ENCODE peak calls at places on chromosomes 11 and 22, in ten cellular contexts. J, N, B, O, Y, R, U, M, L and P are unnamed samples.

GRCh38 chr22:50228366-50228765 is 16.5 kb downstream of the TUBGCP6 start:
- DNase-seq in M (no peak), R (no peak), Y (no peak), N (no peak), J (no peak), L (no peak), O (no peak), B (no peak), U (no peak), P (no peak)

GRCh38 chr22:39802682-39803081 is 90.9 kb downstream of the ENTHD1 start:
- DNase-seq in U (no peak), M (no peak), L (no peak), Y (no peak), O (no peak), J (no peak), R (no peak), B (no peak), N (no peak), P (no peak)

GRCh38 chr11:62505112-62505783 is 41.4 kb downstream of the AHNAK start:
- DNase-seq in M (no peak), J (peak; percentile 75), L (no peak), O (no peak), R (peak; percentile 29), U (peak; percentile 46), N (no peak), B (no peak), Y (no peak), P (no peak)

GRCh38 chr11:74479340-74480123 is 12.2 kb upstream of the KCNE3 start:
- DNase-seq in O (no peak), N (no peak), Y (no peak), U (no peak), M (no peak), R (no peak), B (no peak), L (no peak), J (no peak), P (no peak)

GRCh38 chr11:66302656-66303055 is 11.0 kb downstream of the TMEM151A start:
- DNase-seq in L (no peak), R (no peak), M (no peak), U (no peak), N (no peak), O (no peak), Y (no peak), B (no peak), J (no peak), P (no peak)

GRCh38 chr22:46126853-46127385 is 23.4 kb upstream of the PPARA start:
- DNase-seq in M (no peak), R (no peak), N (no peak), L (no peak), Y (no peak), O (no peak), B (no peak), U (no peak), J (no peak), P (no peak)

GRCh38 chr11:32374261-32374711 is 61.1 kb downstream of the WT1 start:
- DNase-seq in Y (peak; percentile 50), O (no peak), B (no peak), R (no peak), J (peak; percentile 40), U (peak; percentile 13), N (no peak), L (no peak), M (peak; percentile 14), P (peak; percentile 62)

GRCh38 chr11:15307600-15307999 is 192.9 kb downstream of the INSC start:
- DNase-seq in R (no peak), B (no peak), L (no peak), M (no peak), O (no peak), Y (no peak), U (no peak), N (no peak), J (peak; percentile 43), P (no peak)

GRCh38 chr11:29129850-29130249 is 887.0 kb downstream of the KCNA4 start:
- DNase-seq in J (no peak), M (no peak), B (no peak), O (no peak), N (no peak), R (no peak), U (no peak), L (no peak), Y (no peak), P (no peak)

GRCh38 chr11:10728779-10729472 is 22.1 kb upstream of the CTR9 start:
- DNase-seq in J (peak; percentile 77), Y (no peak), O (no peak), N (no peak), M (no peak), U (no peak), L (no peak), R (no peak), B (no peak), P (no peak)

GRCh38 chr11:108754901-108755625 is 90.2 kb downstream of the DDX10 start:
- DNase-seq in Y (peak; percentile 20), B (no peak), N (no peak), L (no peak), U (peak; percentile 7), O (no peak), R (no peak), M (no peak), J (no peak), P (no peak)

GRCh38 chr11:120230433-120231071 is 9.4 kb upstream of the POU2F3 start:
- DNase-seq in L (no peak), O (no peak), R (no peak), U (no peak), B (no peak), Y (no peak), N (no peak), J (no peak), M (no peak), P (no peak)

GRCh38 chr11:108593910-108594434 is 404 bp upstream of the EXPH5 start:
- DNase-seq in M (no peak), J (no peak), N (no peak), R (no peak), O (no peak), B (no peak), L (no peak), U (no peak), Y (no peak), P (no peak)

GRCh38 chr22:41752011-41752975 is 48.2 kb upstream of the CCDC134 start:
- DNase-seq in O (no peak), Y (no peak), M (no peak), R (no peak), U (no peak), N (no peak), B (no peak), J (no peak), L (no peak), P (peak; percentile 31)

GRCh38 chr11:31816467-31817053 is 5.4 kb upstream of the PAX6 start:
- DNase-seq in Y (no peak), L (no peak), J (peak; percentile 84), N (no peak), U (no peak), O (no peak), M (no peak), R (no peak), B (no peak), P (no peak)

GRCh38 chr11:8271106-8271886 is 7.6 kb upstream of the LMO1 start:
- DNase-seq in R (no peak), L (no peak), U (no peak), N (no peak), B (no peak), O (no peak), Y (no peak), M (no peak), J (no peak), P (no peak)

GRCh38 chr11:43486141-43486540 is 127.4 kb downstream of the TTC17 start:
- DNase-seq in B (no peak), U (no peak), L (no peak), M (no peak), O (no peak), J (no peak), N (no peak), Y (no peak), R (no peak), P (no peak)

GRCh38 chr22:50719814-50720300 is 18.1 kb upstream of the ACR start:
- DNase-seq in L (no peak), J (peak; percentile 46), U (no peak), M (no peak), N (no peak), Y (no peak), R (no peak), B (no peak), O (no peak), P (no peak)

GRCh38 chr11:83070878-83071640 is 638 bp downstream of the RAB30 start:
- DNase-seq in R (peak; percentile 86), N (no peak), M (peak; percentile 48), Y (peak; percentile 2), B (peak; percentile 41), U (peak; percentile 59), L (peak; percentile 61), O (no peak), J (peak; percentile 76), P (no peak)

GRCh38 chr22:48407256-48407955 is 1420.3 kb downstream of the BRD1 start:
- DNase-seq in N (no peak), O (no peak), U (no peak), J (no peak), R (peak; percentile 38), Y (no peak), L (no peak), M (no peak), B (no peak), P (no peak)

GRCh38 chr22:44003776-44004460 is 20.2 kb upstream of the PARVB start:
- DNase-seq in R (no peak), M (no peak), N (no peak), O (no peak), B (no peak), Y (no peak), L (no peak), J (peak; percentile 32), U (no peak), P (no peak)

GRCh38 chr22:28497188-28497587 is 182.5 kb downstream of the TTC28 start:
- DNase-seq in N (no peak), U (no peak), R (no peak), J (no peak), O (no peak), L (no peak), M (no peak), B (no peak), Y (no peak), P (no peak)

GRCh38 chr11:73268671-73269271 is 3.4 kb upstream of the P2RY6 start:
- DNase-seq in B (no peak), Y (no peak), R (no peak), M (no peak), O (no peak), J (no peak), L (no peak), N (no peak), U (no peak), P (no peak)

GRCh38 chr11:66915046-66915832 is 42.9 kb downstream of the PC start:
- DNase-seq in J (peak; percentile 40), B (no peak), L (peak; percentile 43), R (peak; percentile 44), U (no peak), N (no peak), O (no peak), Y (no peak), M (no peak), P (no peak)

GRCh38 chr11:112610494-112610893 is 349.8 kb upstream of the PLET1 start:
- DNase-seq in O (no peak), Y (no peak), L (no peak), U (no peak), B (no peak), J (no peak), N (no peak), M (no peak), R (no peak), P (no peak)

GRCh38 chr11:45652781-45653180 is 12.6 kb downstream of the CHST1 start:
- DNase-seq in B (no peak), M (no peak), Y (no peak), O (no peak), N (no peak), R (no peak), L (no peak), U (no peak), J (no peak), P (no peak)

GRCh38 chr22:37176464-37177061 is 11.5 kb downstream of the C1QTNF6 start:
- DNase-seq in B (no peak), N (no peak), J (no peak), Y (no peak), L (no peak), U (peak; percentile 83), R (peak; percentile 15), O (no peak), M (no peak), P (no peak)

GRCh38 chr11:135075740-135076139 is 663.7 kb upstream of the B3GAT1 start:
- DNase-seq in J (no peak), N (peak; percentile 66), O (peak; percentile 59), U (peak; percentile 20), R (no peak), M (peak; percentile 57), B (peak; percentile 32), L (no peak), Y (no peak), P (peak; percentile 78)